ENCODE peak calls at places on chromosomes 16 and 17, in seven cellular contexts. One of them, this sample, is unnamed.

GRCh38 chr17:28570716-28571254 is 539 bp downstream of the PIGS start:
- DNase-seq in effector memory CD8-positive, alpha-beta T cell: no peak
- DNase-seq in NCI-H2029 treated with DMSO at 0.1 percent for 48 hours: no peak
- DNase-seq in pancreas: no peak
- DNase-seq in RWPE2: no peak
- DNase-seq in NCI-H1092 treated with DMSO at 0.1 percent for 48 hours: peak
- DNase-seq in stimulated activated CD8-positive, alpha-beta memory T cell treated with anti-CD3 and anti-CD28 coated beads, Interleukin-4, amount 100 ng/mL, for 24 hours: no peak
- DNase-seq in this sample: peak

GRCh38 chr17:46916211-46916610 is 6.7 kb upstream of the GOSR2 start:
- DNase-seq in effector memory CD8-positive, alpha-beta T cell: no peak
- DNase-seq in NCI-H2029 treated with DMSO at 0.1 percent for 48 hours: no peak
- DNase-seq in pancreas: no peak
- DNase-seq in RWPE2: no peak
- DNase-seq in NCI-H1092 treated with DMSO at 0.1 percent for 48 hours: no peak
- DNase-seq in stimulated activated CD8-positive, alpha-beta memory T cell treated with anti-CD3 and anti-CD28 coated beads, Interleukin-4, amount 100 ng/mL, for 24 hours: no peak
- DNase-seq in this sample: no peak

GRCh38 chr17:67467500-67468481 is 90.7 kb downstream of the PITPNC1 start:
- DNase-seq in effector memory CD8-positive, alpha-beta T cell: no peak
- DNase-seq in NCI-H2029 treated with DMSO at 0.1 percent for 48 hours: no peak
- DNase-seq in pancreas: no peak
- DNase-seq in RWPE2: no peak
- DNase-seq in NCI-H1092 treated with DMSO at 0.1 percent for 48 hours: no peak
- DNase-seq in stimulated activated CD8-positive, alpha-beta memory T cell treated with anti-CD3 and anti-CD28 coated beads, Interleukin-4, amount 100 ng/mL, for 24 hours: no peak
- DNase-seq in this sample: peak

GRCh38 chr17:65941500-65941899 is 250.4 kb downstream of the CEP112 start:
- DNase-seq in effector memory CD8-positive, alpha-beta T cell: no peak
- DNase-seq in NCI-H2029 treated with DMSO at 0.1 percent for 48 hours: no peak
- DNase-seq in pancreas: no peak
- DNase-seq in RWPE2: no peak
- DNase-seq in NCI-H1092 treated with DMSO at 0.1 percent for 48 hours: no peak
- DNase-seq in stimulated activated CD8-positive, alpha-beta memory T cell treated with anti-CD3 and anti-CD28 coated beads, Interleukin-4, amount 100 ng/mL, for 24 hours: no peak
- DNase-seq in this sample: no peak

GRCh38 chr16:25893332-25893731 is 201.6 kb downstream of the HS3ST4 start:
- DNase-seq in effector memory CD8-positive, alpha-beta T cell: no peak
- DNase-seq in NCI-H2029 treated with DMSO at 0.1 percent for 48 hours: no peak
- DNase-seq in pancreas: no peak
- DNase-seq in RWPE2: no peak
- DNase-seq in NCI-H1092 treated with DMSO at 0.1 percent for 48 hours: no peak
- DNase-seq in stimulated activated CD8-positive, alpha-beta memory T cell treated with anti-CD3 and anti-CD28 coated beads, Interleukin-4, amount 100 ng/mL, for 24 hours: no peak
- DNase-seq in this sample: no peak

GRCh38 chr16:23408242-23409201 is 44.5 kb downstream of the COG7 start:
- DNase-seq in effector memory CD8-positive, alpha-beta T cell: no peak
- DNase-seq in NCI-H2029 treated with DMSO at 0.1 percent for 48 hours: peak
- DNase-seq in pancreas: no peak
- DNase-seq in RWPE2: no peak
- DNase-seq in NCI-H1092 treated with DMSO at 0.1 percent for 48 hours: peak
- DNase-seq in stimulated activated CD8-positive, alpha-beta memory T cell treated with anti-CD3 and anti-CD28 coated beads, Interleukin-4, amount 100 ng/mL, for 24 hours: no peak
- DNase-seq in this sample: peak

GRCh38 chr17:50352072-50352692 is 6.3 kb downstream of the XYLT2 start:
- DNase-seq in effector memory CD8-positive, alpha-beta T cell: no peak
- DNase-seq in NCI-H2029 treated with DMSO at 0.1 percent for 48 hours: no peak
- DNase-seq in pancreas: peak
- DNase-seq in RWPE2: no peak
- DNase-seq in NCI-H1092 treated with DMSO at 0.1 percent for 48 hours: no peak
- DNase-seq in stimulated activated CD8-positive, alpha-beta memory T cell treated with anti-CD3 and anti-CD28 coated beads, Interleukin-4, amount 100 ng/mL, for 24 hours: no peak
- DNase-seq in this sample: no peak

GRCh38 chr17:21089933-21090888 is 36.6 kb upstream of the DHRS7B start:
- DNase-seq in effector memory CD8-positive, alpha-beta T cell: no peak
- DNase-seq in NCI-H2029 treated with DMSO at 0.1 percent for 48 hours: no peak
- DNase-seq in pancreas: no peak
- DNase-seq in RWPE2: no peak
- DNase-seq in NCI-H1092 treated with DMSO at 0.1 percent for 48 hours: no peak
- DNase-seq in stimulated activated CD8-positive, alpha-beta memory T cell treated with anti-CD3 and anti-CD28 coated beads, Interleukin-4, amount 100 ng/mL, for 24 hours: no peak
- DNase-seq in this sample: no peak

GRCh38 chr17:59641799-59642484 is 22.2 kb downstream of the CLTC start:
- DNase-seq in effector memory CD8-positive, alpha-beta T cell: no peak
- DNase-seq in NCI-H2029 treated with DMSO at 0.1 percent for 48 hours: no peak
- DNase-seq in pancreas: no peak
- DNase-seq in RWPE2: no peak
- DNase-seq in NCI-H1092 treated with DMSO at 0.1 percent for 48 hours: no peak
- DNase-seq in stimulated activated CD8-positive, alpha-beta memory T cell treated with anti-CD3 and anti-CD28 coated beads, Interleukin-4, amount 100 ng/mL, for 24 hours: no peak
- DNase-seq in this sample: no peak

GRCh38 chr17:67730706-67731105 is 13.0 kb downstream of the NOL11 start:
- DNase-seq in effector memory CD8-positive, alpha-beta T cell: no peak
- DNase-seq in NCI-H2029 treated with DMSO at 0.1 percent for 48 hours: no peak
- DNase-seq in pancreas: no peak
- DNase-seq in RWPE2: no peak
- DNase-seq in NCI-H1092 treated with DMSO at 0.1 percent for 48 hours: no peak
- DNase-seq in stimulated activated CD8-positive, alpha-beta memory T cell treated with anti-CD3 and anti-CD28 coated beads, Interleukin-4, amount 100 ng/mL, for 24 hours: no peak
- DNase-seq in this sample: no peak

GRCh38 chr17:63275318-63275967 is 170.7 kb downstream of the CYB561 start:
- DNase-seq in effector memory CD8-positive, alpha-beta T cell: no peak
- DNase-seq in NCI-H2029 treated with DMSO at 0.1 percent for 48 hours: no peak
- DNase-seq in pancreas: no peak
- DNase-seq in RWPE2: no peak
- DNase-seq in NCI-H1092 treated with DMSO at 0.1 percent for 48 hours: no peak
- DNase-seq in stimulated activated CD8-positive, alpha-beta memory T cell treated with anti-CD3 and anti-CD28 coated beads, Interleukin-4, amount 100 ng/mL, for 24 hours: no peak
- DNase-seq in this sample: no peak

GRCh38 chr17:29583324-29584248 is 5.9 kb downstream of the GIT1 start:
- DNase-seq in effector memory CD8-positive, alpha-beta T cell: no peak
- DNase-seq in NCI-H2029 treated with DMSO at 0.1 percent for 48 hours: no peak
- DNase-seq in pancreas: peak
- DNase-seq in RWPE2: peak
- DNase-seq in NCI-H1092 treated with DMSO at 0.1 percent for 48 hours: no peak
- DNase-seq in stimulated activated CD8-positive, alpha-beta memory T cell treated with anti-CD3 and anti-CD28 coated beads, Interleukin-4, amount 100 ng/mL, for 24 hours: no peak
- DNase-seq in this sample: peak

GRCh38 chr16:67406628-67407027 is 9.6 kb downstream of the ZDHHC1 start:
- DNase-seq in effector memory CD8-positive, alpha-beta T cell: no peak
- DNase-seq in NCI-H2029 treated with DMSO at 0.1 percent for 48 hours: no peak
- DNase-seq in pancreas: no peak
- DNase-seq in RWPE2: no peak
- DNase-seq in NCI-H1092 treated with DMSO at 0.1 percent for 48 hours: no peak
- DNase-seq in stimulated activated CD8-positive, alpha-beta memory T cell treated with anti-CD3 and anti-CD28 coated beads, Interleukin-4, amount 100 ng/mL, for 24 hours: no peak
- DNase-seq in this sample: peak

This sample was measured in SK-N-SH.